ENCODE peak calls at places on chromosome 2, in six cellular contexts. One of them, this sample, is unnamed.

GRCh38 chr2:108632748-108633147 is 86.5 kb upstream of the RANBP2 start:
- DNase-seq in HFFc6: no peak
- DNase-seq in choroid plexus epithelial cell: no peak
- DNase-seq in Peyer's patch: no peak
- DNase-seq in ovary: no peak
- DNase-seq in colonic mucosa: peak; percentile 15
- DNase-seq in this sample: no peak

GRCh38 chr2:142983174-142983573 is 105.7 kb downstream of the KYNU start:
- DNase-seq in HFFc6: no peak
- DNase-seq in choroid plexus epithelial cell: no peak
- DNase-seq in Peyer's patch: no peak
- DNase-seq in ovary: no peak
- DNase-seq in colonic mucosa: no peak
- DNase-seq in this sample: no peak

GRCh38 chr2:176161041-176161785 is 4.1 kb downstream of the HOXD3 start:
- DNase-seq in HFFc6: no peak
- DNase-seq in choroid plexus epithelial cell: no peak
- DNase-seq in Peyer's patch: peak; percentile 34
- DNase-seq in ovary: no peak
- DNase-seq in colonic mucosa: no peak
- DNase-seq in this sample: no peak

GRCh38 chr2:107595749-107596148 is 230.9 kb upstream of the RGPD4 start:
- DNase-seq in HFFc6: peak; percentile 73
- DNase-seq in choroid plexus epithelial cell: peak; percentile 67
- DNase-seq in Peyer's patch: no peak
- DNase-seq in ovary: no peak
- DNase-seq in colonic mucosa: no peak
- DNase-seq in this sample: no peak

GRCh38 chr2:178328037-178328436 is 122.9 kb downstream of the PRKRA start:
- DNase-seq in HFFc6: no peak
- DNase-seq in choroid plexus epithelial cell: peak; percentile 62
- DNase-seq in Peyer's patch: no peak
- DNase-seq in ovary: no peak
- DNase-seq in colonic mucosa: no peak
- DNase-seq in this sample: no peak

GRCh38 chr2:223075301-223076270 is 23.6 kb downstream of the KCNE4 start:
- DNase-seq in HFFc6: peak; percentile 19
- DNase-seq in choroid plexus epithelial cell: no peak
- DNase-seq in Peyer's patch: no peak
- DNase-seq in ovary: no peak
- DNase-seq in colonic mucosa: no peak
- DNase-seq in this sample: no peak

GRCh38 chr2:212646698-212647097 is 108.1 kb upstream of the ERBB4 start:
- DNase-seq in HFFc6: peak; percentile 81
- DNase-seq in choroid plexus epithelial cell: peak; percentile 55
- DNase-seq in Peyer's patch: no peak
- DNase-seq in ovary: no peak
- DNase-seq in colonic mucosa: no peak
- DNase-seq in this sample: no peak

GRCh38 chr2:146161256-146161882 is 1641.5 kb upstream of the ZEB2 start:
- DNase-seq in HFFc6: no peak
- DNase-seq in choroid plexus epithelial cell: no peak
- DNase-seq in Peyer's patch: no peak
- DNase-seq in ovary: no peak
- DNase-seq in colonic mucosa: no peak
- DNase-seq in this sample: no peak

GRCh38 chr2:40751981-40752380 is 300.1 kb upstream of the SLC8A1 start:
- DNase-seq in HFFc6: no peak
- DNase-seq in choroid plexus epithelial cell: no peak
- DNase-seq in Peyer's patch: no peak
- DNase-seq in ovary: no peak
- DNase-seq in colonic mucosa: no peak
- DNase-seq in this sample: no peak

GRCh38 chr2:227748079-227748478 is 2.4 kb downstream of the SCYGR8 start:
- DNase-seq in HFFc6: no peak
- DNase-seq in choroid plexus epithelial cell: no peak
- DNase-seq in Peyer's patch: no peak
- DNase-seq in ovary: no peak
- DNase-seq in colonic mucosa: peak; percentile 41
- DNase-seq in this sample: no peak

GRCh38 chr2:173716458-173717052 is 248.6 kb downstream of the SP3 start:
- DNase-seq in HFFc6: no peak
- DNase-seq in choroid plexus epithelial cell: no peak
- DNase-seq in Peyer's patch: no peak
- DNase-seq in ovary: no peak
- DNase-seq in colonic mucosa: no peak
- DNase-seq in this sample: no peak

GRCh38 chr2:178683877-178684276 is 123.3 kb downstream of the TTN start:
- DNase-seq in HFFc6: no peak
- DNase-seq in choroid plexus epithelial cell: no peak
- DNase-seq in Peyer's patch: no peak
- DNase-seq in ovary: no peak
- DNase-seq in colonic mucosa: no peak
- DNase-seq in this sample: no peak

GRCh38 chr2:152415231-152415642 is 80.3 kb downstream of the FMNL2 start:
- DNase-seq in HFFc6: no peak
- DNase-seq in choroid plexus epithelial cell: peak; percentile 30
- DNase-seq in Peyer's patch: no peak
- DNase-seq in ovary: no peak
- DNase-seq in colonic mucosa: no peak
- DNase-seq in this sample: no peak

GRCh38 chr2:225056330-225057073 is 14.2 kb upstream of the DOCK10 start:
- DNase-seq in HFFc6: peak; percentile 43
- DNase-seq in choroid plexus epithelial cell: peak; percentile 76
- DNase-seq in Peyer's patch: no peak
- DNase-seq in ovary: no peak
- DNase-seq in colonic mucosa: no peak
- DNase-seq in this sample: no peak

GRCh38 chr2:152432765-152433164 is 97.8 kb downstream of the FMNL2 start:
- DNase-seq in HFFc6: no peak
- DNase-seq in choroid plexus epithelial cell: no peak
- DNase-seq in Peyer's patch: no peak
- DNase-seq in ovary: no peak
- DNase-seq in colonic mucosa: no peak
- DNase-seq in this sample: no peak

GRCh38 chr2:134056226-134056625 is 197.6 kb upstream of the MGAT5 start:
- DNase-seq in HFFc6: no peak
- DNase-seq in choroid plexus epithelial cell: no peak
- DNase-seq in Peyer's patch: no peak
- DNase-seq in ovary: no peak
- DNase-seq in colonic mucosa: no peak
- DNase-seq in this sample: no peak

GRCh38 chr2:218829868-218830451 is 1.6 kb downstream of the PRKAG3 start:
- DNase-seq in HFFc6: no peak
- DNase-seq in choroid plexus epithelial cell: no peak
- DNase-seq in Peyer's patch: no peak
- DNase-seq in ovary: no peak
- DNase-seq in colonic mucosa: no peak
- DNase-seq in this sample: no peak

GRCh38 chr2:218830526-218831306 is 887 bp downstream of the PRKAG3 start:
- DNase-seq in HFFc6: no peak
- DNase-seq in choroid plexus epithelial cell: no peak
- DNase-seq in Peyer's patch: no peak
- DNase-seq in ovary: no peak
- DNase-seq in colonic mucosa: no peak
- DNase-seq in this sample: no peak

GRCh38 chr2:218828477-218828778 is 3.2 kb downstream of the PRKAG3 start:
- DNase-seq in HFFc6: no peak
- DNase-seq in choroid plexus epithelial cell: no peak
- DNase-seq in Peyer's patch: no peak
- DNase-seq in ovary: no peak
- DNase-seq in colonic mucosa: no peak
- DNase-seq in this sample: no peak

GRCh38 chr2:218826791-218827190 is 4.8 kb downstream of the PRKAG3 start:
- DNase-seq in HFFc6: no peak
- DNase-seq in choroid plexus epithelial cell: no peak
- DNase-seq in Peyer's patch: no peak
- DNase-seq in ovary: no peak
- DNase-seq in colonic mucosa: no peak
- DNase-seq in this sample: no peak

GRCh38 chr2:218827701-218828476 is 3.7 kb downstream of the PRKAG3 start:
- DNase-seq in HFFc6: no peak
- DNase-seq in choroid plexus epithelial cell: no peak
- DNase-seq in Peyer's patch: no peak
- DNase-seq in ovary: no peak
- DNase-seq in colonic mucosa: no peak
- DNase-seq in this sample: no peak
- TF ChIP-seq CTCF in HFFc6: no peak
- TF ChIP-seq CTCF in choroid plexus epithelial cell: no peak
- TF ChIP-seq CTCF in Peyer's patch: no peak
- TF ChIP-seq CTCF in ovary: no peak
- TF ChIP-seq CTCF in colonic mucosa: no peak
- TF ChIP-seq CTCF in this sample: no peak

GRCh38 chr2:70145851-70146739 is 44.7 kb downstream of the C2orf42 start:
- DNase-seq in HFFc6: no peak
- DNase-seq in choroid plexus epithelial cell: no peak
- DNase-seq in Peyer's patch: no peak
- DNase-seq in ovary: no peak
- DNase-seq in colonic mucosa: no peak
- DNase-seq in this sample: no peak
- TF ChIP-seq CTCF in HFFc6: no peak
- TF ChIP-seq CTCF in choroid plexus epithelial cell: no peak
- TF ChIP-seq CTCF in Peyer's patch: no peak
- TF ChIP-seq CTCF in ovary: no peak
- TF ChIP-seq CTCF in colonic mucosa: no peak
- TF ChIP-seq CTCF in this sample: no peak

GRCh38 chr2:61855178-61855523 is 1.3 kb upstream of the FAM161A start:
- DNase-seq in HFFc6: no peak
- DNase-seq in choroid plexus epithelial cell: peak; percentile 30
- DNase-seq in Peyer's patch: peak; percentile 61
- DNase-seq in ovary: peak; percentile 12
- DNase-seq in colonic mucosa: peak; percentile 49
- DNase-seq in this sample: peak; percentile 17

GRCh38 chr2:61853848-61854434 is at the start of gene FAM161A:
- DNase-seq in HFFc6: peak; percentile 54
- DNase-seq in choroid plexus epithelial cell: peak; percentile 87
- DNase-seq in Peyer's patch: peak; percentile 86
- DNase-seq in ovary: peak; percentile 92
- DNase-seq in colonic mucosa: peak; percentile 85
- DNase-seq in this sample: peak; percentile 83

GRCh38 chr2:61853086-61853847 is 593 bp downstream of the FAM161A start:
- DNase-seq in HFFc6: no peak
- DNase-seq in choroid plexus epithelial cell: peak; percentile 13
- DNase-seq in Peyer's patch: no peak
- DNase-seq in ovary: no peak
- DNase-seq in colonic mucosa: peak; percentile 23
- DNase-seq in this sample: no peak

DNA sequence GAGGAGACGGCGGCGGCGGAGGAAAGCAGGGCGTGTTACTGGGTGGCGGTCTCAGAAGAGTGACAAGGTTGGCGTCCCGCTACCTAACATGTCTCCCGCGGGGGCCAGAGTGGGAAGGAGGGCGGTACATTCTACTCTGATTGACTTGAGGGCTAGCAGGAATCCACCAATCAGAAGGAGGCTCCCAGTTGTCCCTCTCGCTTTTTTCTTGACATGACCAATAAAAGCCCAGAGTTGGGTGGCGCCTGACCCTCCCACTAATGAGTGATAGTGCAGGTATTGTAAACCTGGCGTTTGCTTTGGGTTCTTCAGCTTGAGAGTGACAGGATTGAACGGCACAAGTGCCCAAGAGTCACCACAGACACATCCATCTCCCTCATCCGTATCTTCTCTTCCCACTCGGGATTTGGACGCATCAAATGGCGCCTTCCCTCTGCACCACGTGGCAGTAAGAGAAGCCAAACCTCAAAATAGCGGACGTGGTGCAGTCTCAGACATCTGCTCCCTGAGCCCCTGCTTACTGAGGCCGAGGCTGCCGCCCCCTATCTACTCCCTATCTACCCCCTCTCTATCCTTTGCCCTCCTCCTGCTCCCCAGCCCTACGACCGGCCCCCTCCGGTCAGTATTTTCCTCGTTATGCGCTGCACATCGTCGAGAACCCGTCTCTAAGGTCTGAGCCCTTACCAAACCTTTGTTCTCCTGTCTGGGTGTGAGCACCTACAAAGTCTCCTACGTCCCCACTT is 746 bp upstream of the FAM161A start:
- DNase-seq in HFFc6: peak; percentile 94
- DNase-seq in choroid plexus epithelial cell: peak; percentile 99
- DNase-seq in Peyer's patch: peak; percentile 80
- DNase-seq in ovary: peak; percentile 86
- DNase-seq in colonic mucosa: peak; percentile 94
- DNase-seq in this sample: peak; percentile 69
- TF ChIP-seq CTCF in HFFc6: peak; percentile 20
- TF ChIP-seq CTCF in choroid plexus epithelial cell: no peak
- TF ChIP-seq CTCF in Peyer's patch: peak; percentile 24
- TF ChIP-seq CTCF in ovary: no peak
- TF ChIP-seq CTCF in colonic mucosa: no peak
- TF ChIP-seq CTCF in this sample: no peak

GRCh38 chr2:231615058-231615671 is 22.5 kb downstream of the TEX44 start:
- DNase-seq in HFFc6: no peak
- DNase-seq in choroid plexus epithelial cell: peak; percentile 27
- DNase-seq in Peyer's patch: no peak
- DNase-seq in ovary: no peak
- DNase-seq in colonic mucosa: peak; percentile 38
- DNase-seq in this sample: no peak

GRCh38 chr2:231612199-231613053 is 19.8 kb downstream of the TEX44 start:
- DNase-seq in HFFc6: peak; percentile 93
- DNase-seq in choroid plexus epithelial cell: peak; percentile 97
- DNase-seq in Peyer's patch: peak; percentile 94
- DNase-seq in ovary: peak; percentile 91
- DNase-seq in colonic mucosa: peak; percentile 97
- DNase-seq in this sample: peak; percentile 92

GRCh38 chr2:231613054-231613654 is 20.5 kb downstream of the TEX44 start:
- DNase-seq in HFFc6: no peak
- DNase-seq in choroid plexus epithelial cell: peak; percentile 41
- DNase-seq in Peyer's patch: peak; percentile 57
- DNase-seq in ovary: peak; percentile 38
- DNase-seq in colonic mucosa: no peak
- DNase-seq in this sample: no peak

GRCh38 chr2:231614559-231615057 is 21.9 kb downstream of the TEX44 start:
- DNase-seq in HFFc6: no peak
- DNase-seq in choroid plexus epithelial cell: no peak
- DNase-seq in Peyer's patch: no peak
- DNase-seq in ovary: peak; percentile 78
- DNase-seq in colonic mucosa: no peak
- DNase-seq in this sample: peak; percentile 72

DNA sequence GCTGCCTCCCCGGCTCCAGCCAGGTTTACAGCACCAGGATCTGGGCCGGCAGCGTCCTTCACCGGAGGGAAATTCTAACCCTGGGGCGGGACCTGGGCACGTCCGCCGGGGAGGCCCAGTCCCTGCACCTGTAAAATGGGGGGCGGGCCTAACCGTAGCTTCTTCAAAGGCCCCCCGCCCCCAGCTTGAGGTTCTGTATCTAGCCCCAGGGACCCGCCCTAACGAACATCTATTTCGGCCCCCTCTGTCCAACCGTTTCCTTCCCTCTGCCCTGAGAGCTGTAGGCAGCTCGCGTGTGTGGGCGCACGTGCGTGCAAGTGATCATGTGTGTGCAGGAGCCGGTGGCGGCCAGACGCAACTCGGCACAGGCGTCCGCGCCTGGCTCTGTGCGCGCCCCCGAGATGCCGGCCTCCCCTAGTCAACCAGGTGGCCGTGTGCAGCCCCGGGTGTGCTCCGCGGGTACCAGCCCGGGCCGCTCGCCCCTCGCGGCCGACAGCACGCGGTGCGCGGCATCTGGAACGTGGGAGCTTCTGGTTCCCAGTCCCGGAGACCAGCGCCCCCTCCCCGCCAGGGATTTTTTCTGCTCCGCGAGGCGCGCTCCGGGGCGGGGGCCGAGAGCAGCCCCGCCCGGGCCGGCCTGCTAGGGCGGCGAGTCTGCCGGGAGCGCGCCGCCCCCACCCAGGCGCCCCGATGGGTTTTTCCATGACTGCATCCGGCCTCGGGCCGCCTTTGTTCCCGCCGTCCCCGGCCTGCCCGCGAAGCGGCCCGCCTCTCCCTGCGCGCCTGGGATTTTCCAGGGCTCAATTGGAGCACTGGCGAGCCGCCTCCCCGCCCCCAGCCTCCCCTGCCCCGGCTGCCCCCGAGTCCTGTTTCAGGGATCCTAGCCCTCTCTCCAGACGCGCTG is 21.2 kb downstream of the TEX44 start:
- DNase-seq in HFFc6: peak; percentile 68
- DNase-seq in choroid plexus epithelial cell: peak; percentile 71
- DNase-seq in Peyer's patch: peak; percentile 90
- DNase-seq in ovary: peak; percentile 84
- DNase-seq in colonic mucosa: peak; percentile 89
- DNase-seq in this sample: peak; percentile 84
- TF ChIP-seq CTCF in HFFc6: peak; percentile 74
- TF ChIP-seq CTCF in choroid plexus epithelial cell: no peak
- TF ChIP-seq CTCF in Peyer's patch: peak; percentile 33
- TF ChIP-seq CTCF in ovary: peak; percentile 43
- TF ChIP-seq CTCF in colonic mucosa: no peak
- TF ChIP-seq CTCF in this sample: no peak